ENCODE peak calls at places on chromosomes 4 and X, in four cellular contexts. L is fibroblast of the aortic adventitia, W is fibroblast of lung, K is progenitor cell of endocrine pancreas. M is an unnamed sample.

GRCh38 chr4:121307441-121308327 is 73.1 kb downstream of the QRFPR start:
- DNase-seq in K (no peak), L (peak), W (peak), M (peak)

GRCh38 chr4:71293705-71294104 is 45.1 kb upstream of the SLC4A4 start:
- DNase-seq in W (peak), K (no peak), L (peak), M (peak)

GRCh38 chr4:100177126-100177525 is 13.1 kb downstream of the DDIT4L start:
- DNase-seq in K (no peak), W (no peak), L (no peak), M (no peak)

GRCh38 chr4:72569719-72570235 is 756 bp upstream of the ADAMTS3 start:
- DNase-seq in W (no peak), L (no peak), K (no peak), M (no peak)

GRCh38 chr4:108350332-108350731 is 181.6 kb upstream of the LEF1 start:
- DNase-seq in L (no peak), K (no peak), W (no peak), M (no peak)

GRCh38 chr4:90234916-90235547 is 107.8 kb downstream of the CCSER1 start:
- DNase-seq in K (no peak), L (no peak), W (no peak), M (no peak)

GRCh38 chr4:85409251-85409650 is 65.7 kb upstream of the ARHGAP24 start:
- DNase-seq in K (no peak), L (peak), W (no peak), M (no peak)

GRCh38 chrX:115898382-115899001 is 272.1 kb upstream of the AGTR2 start:
- DNase-seq in L (peak), W (no peak), K (no peak), M (peak)

GRCh38 chrX:39439910-39440733 is 638.9 kb downstream of the MID1IP1 start:
- DNase-seq in L (no peak), K (no peak), W (no peak), M (no peak)

GRCh38 chr4:83438719-83439118 is 16.9 kb downstream of the HELQ start:
- DNase-seq in W (no peak), K (no peak), L (no peak), M (peak)

GRCh38 chrX:155857561-155857960 is 23.6 kb upstream of the VAMP7 start:
- DNase-seq in K (no peak), W (peak), L (peak), M (peak)

GRCh38 chr4:115648786-115649185 is 535.4 kb upstream of the NDST4 start:
- DNase-seq in L (no peak), W (no peak), K (no peak), M (no peak)

DNA sequence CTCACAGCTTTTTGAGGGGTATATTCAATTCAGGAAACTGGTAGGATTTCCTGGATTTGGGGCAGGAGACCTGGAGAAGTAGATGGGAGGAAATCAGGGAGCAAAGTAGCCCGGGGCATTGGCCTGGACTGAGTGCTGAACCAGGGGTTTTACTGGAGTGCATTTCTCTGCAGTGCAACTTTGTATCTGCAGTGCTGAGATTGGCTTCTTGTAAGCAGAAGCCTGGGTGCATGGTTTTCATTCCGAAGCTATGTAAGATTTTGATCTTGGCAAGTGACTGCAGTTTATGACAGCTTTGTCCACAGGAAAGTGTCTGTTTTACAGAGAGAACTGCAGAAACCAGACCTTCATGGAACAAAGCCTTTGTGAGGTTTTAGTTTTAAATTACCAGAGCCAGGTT is 158.3 kb downstream of the SPCS3 start:
- DNase-seq in W (no peak), K (no peak), L (peak), M (no peak)
- TF ChIP-seq CTCF in W (no peak), K (no peak), L (no peak), M (no peak)

GRCh38 chr4:164023214-164023613 is 528.7 kb downstream of the TMA16 start:
- DNase-seq in L (no peak), W (no peak), K (no peak), M (peak)
- TF ChIP-seq CTCF in L (no peak), W (no peak), K (peak), M (peak)

GRCh38 chrX:12701625-12702024 is 89.6 kb upstream of the PRPS2 start:
- DNase-seq in L (peak), W (peak), K (peak), M (peak)
- TF ChIP-seq CTCF in L (peak), W (peak), K (peak), M (peak)

GRCh38 chrX:30593435-30594200 is 16.1 kb upstream of the TASL start:
- DNase-seq in L (no peak), W (no peak), K (no peak), M (no peak)
- TF ChIP-seq CTCF in L (no peak), W (no peak), K (no peak), M (no peak)

GRCh38 chrX:17062065-17062464 is 115.6 kb downstream of the REPS2 start:
- DNase-seq in W (no peak), K (no peak), L (no peak), M (no peak)

GRCh38 chrX:17067534-17067933 is 121.1 kb downstream of the REPS2 start:
- DNase-seq in W (no peak), L (no peak), K (no peak), M (no peak)

GRCh38 chrX:17065100-17065499 is 118.6 kb downstream of the REPS2 start:
- DNase-seq in W (no peak), K (no peak), L (no peak), M (no peak)
- TF ChIP-seq CTCF in W (no peak), K (no peak), L (peak), M (peak)